ENCODE peak calls at places on chromosomes 1 and 21, in six cellular contexts. Z, A, V, M, I and F are unnamed samples.

GRCh38 chr1:31372961-31373896 is at the start of gene FABP3:
- DNase-seq in Z (peak), A (peak), V (peak), M (peak), I (peak), F (peak)

GRCh38 chr1:170530972-170531757 is 801 bp upstream of the GORAB start:
- DNase-seq in Z (no peak), A (no peak), V (peak), M (no peak), I (no peak), F (no peak)

GRCh38 chr21:33801424-33802405 is 113.9 kb downstream of the ATP5PO start:
- DNase-seq in Z (peak), A (peak), V (peak), M (no peak), I (no peak), F (no peak)

GRCh38 chr1:78678324-78678723 is 28.7 kb downstream of the IFI44 start:
- DNase-seq in Z (no peak), A (no peak), V (no peak), M (no peak), I (no peak), F (no peak)

GRCh38 chr1:89907669-89908293 is 86.9 kb downstream of the LRRC8D start:
- DNase-seq in Z (peak), A (peak), V (peak), M (no peak), I (no peak), F (no peak)

GRCh38 chr1:9809122-9809521 is 14.6 kb downstream of the CLSTN1 start:
- DNase-seq in Z (no peak), A (no peak), V (no peak), M (no peak), I (no peak), F (no peak)

GRCh38 chr1:31299365-31299764 is 2.5 kb downstream of the ZCCHC17 start:
- DNase-seq in Z (peak), A (peak), V (no peak), M (no peak), I (no peak), F (no peak)

GRCh38 chr1:217418241-217418840 is 212.5 kb downstream of the GPATCH2 start:
- DNase-seq in Z (peak), A (no peak), V (no peak), M (no peak), I (no peak), F (no peak)

GRCh38 chr1:95852483-95853070 is 618.6 kb downstream of the RWDD3 start:
- DNase-seq in Z (no peak), A (no peak), V (no peak), M (no peak), I (no peak), F (no peak)

GRCh38 chr1:177585492-177586220 is 384.2 kb downstream of the SEC16B start:
- DNase-seq in Z (no peak), A (no peak), V (no peak), M (no peak), I (no peak), F (no peak)

GRCh38 chr1:111961773-111962565 is 27.5 kb downstream of the KCND3 start:
- DNase-seq in Z (no peak), A (no peak), V (no peak), M (no peak), I (no peak), F (no peak)

GRCh38 chr1:230085178-230085515 is 18.1 kb downstream of the GALNT2 start:
- DNase-seq in Z (no peak), A (no peak), V (no peak), M (no peak), I (no peak), F (no peak)

GRCh38 chr1:230083746-230084407 is 16.8 kb downstream of the GALNT2 start:
- DNase-seq in Z (no peak), A (no peak), V (no peak), M (no peak), I (no peak), F (no peak)

GRCh38 chr1:230083053-230083452 is 16.0 kb downstream of the GALNT2 start:
- DNase-seq in Z (no peak), A (no peak), V (no peak), M (no peak), I (peak), F (no peak)

GRCh38 chr1:230086152-230086551 is 19.1 kb downstream of the GALNT2 start:
- DNase-seq in Z (no peak), A (no peak), V (peak), M (peak), I (no peak), F (no peak)

DNA sequence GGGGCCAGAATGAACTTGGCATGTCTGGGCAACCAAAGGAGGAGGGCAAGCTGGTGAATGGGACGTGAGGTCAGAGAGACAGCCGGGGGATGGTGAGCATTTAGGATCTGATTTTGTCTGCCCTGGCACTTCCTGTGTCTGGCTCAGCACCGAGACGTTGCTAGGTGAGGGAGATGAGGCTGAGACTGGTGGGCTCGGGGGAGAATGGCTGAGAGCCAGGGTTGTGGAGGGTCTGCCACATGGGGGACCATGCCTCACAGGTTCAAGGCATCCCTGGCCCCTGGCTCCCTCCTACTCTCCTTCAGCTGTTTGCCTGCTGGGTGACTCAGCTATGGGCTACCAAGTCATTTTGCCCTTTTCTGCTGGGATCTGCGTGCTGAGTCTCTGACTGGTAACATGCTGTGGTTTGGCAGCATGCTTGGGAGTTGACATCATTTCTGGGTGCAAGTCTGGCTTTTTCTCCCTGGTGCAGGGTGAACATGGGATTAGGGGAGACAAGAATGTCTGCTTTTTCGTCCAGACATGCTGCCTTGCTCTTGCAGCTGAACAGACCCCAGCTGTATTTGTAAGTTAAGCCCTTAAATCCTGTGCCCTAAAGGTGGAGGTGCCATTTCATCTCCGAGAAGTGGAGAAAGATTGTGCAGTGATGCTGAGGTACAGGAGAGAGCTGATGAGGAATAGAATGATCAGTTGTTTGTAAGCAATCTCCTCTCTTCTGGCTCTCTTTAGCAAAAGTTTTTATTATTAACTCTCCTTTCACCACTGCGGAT is 17.6 kb downstream of the GALNT2 start:
- DNase-seq in Z (peak), A (peak), V (peak), M (no peak), I (no peak), F (no peak)
- H4K8ac ChIP-seq in Z (peak), A (peak), V (no peak), M (no peak), I (no peak), F (no peak)

DNA sequence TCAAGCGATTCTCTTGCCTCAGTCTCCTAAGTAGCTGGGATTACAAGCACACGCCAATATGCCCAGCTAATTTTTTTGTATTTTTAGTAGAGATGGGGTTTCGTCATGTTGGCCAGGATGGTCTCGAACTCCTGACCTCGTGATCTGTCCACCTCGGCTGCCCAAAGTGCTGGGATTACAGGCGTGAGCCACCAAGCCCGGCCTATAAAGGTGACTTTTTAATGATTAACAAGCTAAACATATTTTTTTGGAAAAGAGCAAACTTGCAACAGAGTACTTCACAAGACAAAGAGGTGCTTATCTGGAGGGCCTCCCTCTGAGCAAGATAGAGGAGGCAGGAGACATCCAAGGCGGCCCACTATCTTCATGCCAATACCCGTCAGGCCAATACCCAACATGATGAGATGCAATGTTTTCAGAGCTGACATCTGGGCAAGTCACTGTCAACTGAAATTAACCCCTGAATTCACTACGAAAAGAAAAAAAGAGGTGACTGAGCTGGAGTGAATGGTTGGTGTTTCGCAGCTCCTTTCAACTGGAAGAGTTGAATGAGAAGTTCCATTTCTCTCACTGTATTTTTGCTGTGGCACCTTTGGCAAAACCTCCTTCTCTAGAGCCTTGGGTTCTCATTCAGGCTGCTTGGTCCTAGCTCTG is 10.4 kb downstream of the BCAR3 start:
- DNase-seq in Z (no peak), A (no peak), V (peak), M (no peak), I (no peak), F (no peak)
- H3K4me2 ChIP-seq in Z (no peak), A (no peak), V (no peak), M (no peak), I (no peak), F (no peak)

DNA sequence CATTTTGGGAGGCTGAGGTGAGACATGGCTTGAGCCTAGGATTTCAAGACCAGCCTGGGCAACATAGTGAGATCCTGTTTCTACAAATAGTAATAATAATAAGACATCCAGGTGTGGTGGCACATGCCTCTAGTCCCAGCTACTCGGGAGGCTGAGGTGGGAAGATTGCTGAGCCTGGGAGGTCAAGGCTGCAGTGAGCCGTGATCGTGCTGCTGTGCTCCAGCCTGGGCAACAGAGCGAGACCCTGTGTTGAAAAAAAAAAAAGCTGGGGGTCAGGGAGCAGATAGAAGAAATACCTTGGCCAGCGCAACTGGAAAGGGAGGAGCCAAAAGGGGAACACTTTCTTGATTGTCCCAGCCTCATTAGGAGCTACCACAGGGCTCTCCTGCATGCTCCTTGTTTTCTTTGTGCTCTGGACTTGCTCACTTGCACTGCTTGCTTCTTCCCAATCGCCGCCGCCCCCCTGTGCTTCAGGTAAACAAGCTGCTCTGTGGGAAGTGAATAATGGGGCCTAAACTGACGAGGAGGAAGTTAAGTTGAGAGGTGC is 31.1 kb downstream of the PBX1 start:
- DNase-seq in Z (no peak), A (no peak), V (peak), M (peak), I (no peak), F (no peak)
- H2BK120ac ChIP-seq in Z (peak), A (peak), V (no peak), M (no peak), I (peak), F (no peak)

DNA sequence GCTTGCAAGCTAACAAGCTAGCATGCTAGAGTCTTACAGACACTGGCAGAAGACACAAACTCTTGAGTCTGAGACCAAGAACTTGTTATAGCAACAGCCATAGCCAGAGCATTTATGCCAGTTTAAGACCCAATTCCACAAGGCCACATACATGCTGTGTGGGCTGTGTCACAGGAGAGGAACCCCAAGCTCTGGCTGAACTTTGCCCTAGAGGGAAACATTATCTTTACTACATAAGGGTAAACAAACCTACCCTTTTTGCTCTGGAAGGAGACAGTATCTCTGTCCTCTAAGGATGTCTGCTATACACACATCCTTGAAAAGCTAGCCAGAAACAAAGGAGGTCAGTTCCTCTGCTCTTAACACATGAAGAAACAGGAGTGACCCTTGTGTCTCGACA is 70.3 kb downstream of the HSF2BP start:
- DNase-seq in Z (no peak), A (no peak), V (no peak), M (no peak), I (no peak), F (no peak)
- H4K8ac ChIP-seq in Z (no peak), A (peak), V (no peak), M (no peak), I (no peak), F (no peak)

DNA sequence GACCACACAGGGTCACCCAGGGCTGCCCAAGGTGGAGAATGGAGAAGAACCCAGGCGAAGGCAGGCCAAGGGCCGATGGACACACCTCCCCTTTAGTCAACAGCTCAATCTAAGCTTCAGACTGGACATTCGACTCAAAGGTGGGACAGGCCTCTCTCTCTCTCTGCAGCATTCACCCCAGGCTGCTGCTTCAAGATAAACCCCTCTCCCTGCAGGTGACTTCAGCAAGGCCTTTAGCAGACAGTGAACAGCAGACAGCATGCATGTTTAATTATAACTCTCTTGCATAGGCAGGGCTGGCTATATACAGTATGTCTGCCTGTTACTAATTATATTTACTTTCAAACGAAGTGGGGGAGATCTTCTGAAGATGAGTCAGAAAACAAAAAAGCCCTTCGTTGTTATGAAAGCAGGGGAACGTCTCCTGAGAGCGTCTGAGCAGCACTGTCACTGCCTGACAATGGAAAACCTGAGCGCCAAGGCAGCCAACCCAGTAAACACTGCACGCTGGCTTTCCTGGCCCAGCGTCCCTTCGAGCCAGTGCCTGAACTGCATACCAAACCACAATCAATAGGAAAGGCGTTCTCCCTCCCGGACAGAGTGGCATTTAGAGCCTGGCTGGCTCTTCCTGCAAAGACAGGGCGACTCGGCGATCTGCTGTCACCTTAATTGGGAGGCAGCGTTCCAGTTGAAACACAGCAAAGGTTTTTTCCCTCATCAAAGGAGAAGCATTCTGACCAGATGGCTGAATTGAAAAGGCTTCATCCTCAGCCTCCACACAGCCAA is 54.1 kb downstream of the TOMM20 start:
- DNase-seq in Z (peak), A (peak), V (peak), M (no peak), I (no peak), F (no peak)
- H3K4me2 ChIP-seq in Z (peak), A (peak), V (no peak), M (no peak), I (no peak), F (no peak)

GRCh38 chr1:183303901-183304300 is 114.3 kb downstream of the NMNAT2 start:
- DNase-seq in Z (peak), A (peak), V (no peak), M (no peak), I (no peak), F (no peak)

GRCh38 chr1:183304466-183305122 is 113.6 kb downstream of the NMNAT2 start:
- DNase-seq in Z (no peak), A (no peak), V (peak), M (no peak), I (no peak), F (no peak)

GRCh38 chr1:183301239-183301638 is 115.2 kb downstream of the LAMC2 start:
- DNase-seq in Z (no peak), A (no peak), V (no peak), M (no peak), I (no peak), F (no peak)

GRCh38 chr1:183302452-183303324 is 115.5 kb downstream of the NMNAT2 start:
- DNase-seq in Z (no peak), A (peak), V (no peak), M (no peak), I (no peak), F (no peak)

GRCh38 chr1:183303325-183303645 is 114.9 kb downstream of the NMNAT2 start:
- DNase-seq in Z (no peak), A (no peak), V (peak), M (no peak), I (no peak), F (no peak)
- H2BK120ac ChIP-seq in Z (peak), A (no peak), V (no peak), M (no peak), I (no peak), F (no peak)